ENCODE peak calls at places on chromosomes 11 and 22, in eight cellular contexts. One of them, this sample, is unnamed.

GRCh38 chr11:113838005-113838404 is 37.4 kb downstream of the USP28 start:
- ATAC-seq in heart left ventricle: no peak
- ATAC-seq in A549: no peak
- ATAC-seq in T-cell: no peak
- ATAC-seq in stimulated activated memory B cell treated with anti-CD40 and anti-IgM and Interleukin-4, amounts not matched to agents 10 μg/mL and 1 μg/mL and 100 μg/mL, for 72 hours: no peak
- ATAC-seq in body of pancreas: no peak
- ATAC-seq in activated CD8-positive, alpha-beta memory T cell treated with anti-CD3 and anti-CD28 coated beads, Interleukin-2, amount 10 ng/mL, durations not matched to agents 7 days and 5 days: no peak
- ATAC-seq in T-helper 17 cell: no peak
- ATAC-seq in this sample: no peak

GRCh38 chr11:15737326-15737725 is 619.0 kb downstream of the SOX6 start:
- ATAC-seq in heart left ventricle: no peak
- ATAC-seq in A549: no peak
- ATAC-seq in T-cell: no peak
- ATAC-seq in stimulated activated memory B cell treated with anti-CD40 and anti-IgM and Interleukin-4, amounts not matched to agents 10 μg/mL and 1 μg/mL and 100 μg/mL, for 72 hours: no peak
- ATAC-seq in body of pancreas: no peak
- ATAC-seq in activated CD8-positive, alpha-beta memory T cell treated with anti-CD3 and anti-CD28 coated beads, Interleukin-2, amount 10 ng/mL, durations not matched to agents 7 days and 5 days: no peak
- ATAC-seq in T-helper 17 cell: no peak
- ATAC-seq in this sample: no peak

GRCh38 chr22:44336962-44337657 is 24.4 kb upstream of the SHISAL1 start:
- ATAC-seq in heart left ventricle: no peak
- ATAC-seq in A549: peak
- ATAC-seq in T-cell: no peak
- ATAC-seq in stimulated activated memory B cell treated with anti-CD40 and anti-IgM and Interleukin-4, amounts not matched to agents 10 μg/mL and 1 μg/mL and 100 μg/mL, for 72 hours: no peak
- ATAC-seq in body of pancreas: no peak
- ATAC-seq in activated CD8-positive, alpha-beta memory T cell treated with anti-CD3 and anti-CD28 coated beads, Interleukin-2, amount 10 ng/mL, durations not matched to agents 7 days and 5 days: no peak
- ATAC-seq in T-helper 17 cell: no peak
- ATAC-seq in this sample: no peak

GRCh38 chr22:27554106-27554814 is 247.3 kb downstream of the MN1 start:
- ATAC-seq in heart left ventricle: peak
- ATAC-seq in A549: no peak
- ATAC-seq in T-cell: no peak
- ATAC-seq in stimulated activated memory B cell treated with anti-CD40 and anti-IgM and Interleukin-4, amounts not matched to agents 10 μg/mL and 1 μg/mL and 100 μg/mL, for 72 hours: no peak
- ATAC-seq in body of pancreas: no peak
- ATAC-seq in activated CD8-positive, alpha-beta memory T cell treated with anti-CD3 and anti-CD28 coated beads, Interleukin-2, amount 10 ng/mL, durations not matched to agents 7 days and 5 days: no peak
- ATAC-seq in T-helper 17 cell: no peak
- ATAC-seq in this sample: peak

GRCh38 chr11:111906680-111907079 is 4.9 kb downstream of the CRYAB start:
- ATAC-seq in heart left ventricle: peak
- ATAC-seq in A549: no peak
- ATAC-seq in T-cell: no peak
- ATAC-seq in stimulated activated memory B cell treated with anti-CD40 and anti-IgM and Interleukin-4, amounts not matched to agents 10 μg/mL and 1 μg/mL and 100 μg/mL, for 72 hours: no peak
- ATAC-seq in body of pancreas: no peak
- ATAC-seq in activated CD8-positive, alpha-beta memory T cell treated with anti-CD3 and anti-CD28 coated beads, Interleukin-2, amount 10 ng/mL, durations not matched to agents 7 days and 5 days: no peak
- ATAC-seq in T-helper 17 cell: no peak
- ATAC-seq in this sample: no peak

GRCh38 chr11:134562941-134563471 is 151.0 kb upstream of the B3GAT1 start:
- ATAC-seq in heart left ventricle: no peak
- ATAC-seq in A549: no peak
- ATAC-seq in T-cell: no peak
- ATAC-seq in stimulated activated memory B cell treated with anti-CD40 and anti-IgM and Interleukin-4, amounts not matched to agents 10 μg/mL and 1 μg/mL and 100 μg/mL, for 72 hours: no peak
- ATAC-seq in body of pancreas: no peak
- ATAC-seq in activated CD8-positive, alpha-beta memory T cell treated with anti-CD3 and anti-CD28 coated beads, Interleukin-2, amount 10 ng/mL, durations not matched to agents 7 days and 5 days: no peak
- ATAC-seq in T-helper 17 cell: no peak
- ATAC-seq in this sample: no peak

GRCh38 chr11:30710216-30710615 is 124.1 kb upstream of the MPPED2 start:
- ATAC-seq in heart left ventricle: no peak
- ATAC-seq in A549: no peak
- ATAC-seq in T-cell: no peak
- ATAC-seq in stimulated activated memory B cell treated with anti-CD40 and anti-IgM and Interleukin-4, amounts not matched to agents 10 μg/mL and 1 μg/mL and 100 μg/mL, for 72 hours: no peak
- ATAC-seq in body of pancreas: no peak
- ATAC-seq in activated CD8-positive, alpha-beta memory T cell treated with anti-CD3 and anti-CD28 coated beads, Interleukin-2, amount 10 ng/mL, durations not matched to agents 7 days and 5 days: no peak
- ATAC-seq in T-helper 17 cell: no peak
- ATAC-seq in this sample: no peak

GRCh38 chr11:13091804-13092203 is 82.7 kb downstream of the RASSF10 start:
- ATAC-seq in heart left ventricle: no peak
- ATAC-seq in A549: no peak
- ATAC-seq in T-cell: no peak
- ATAC-seq in stimulated activated memory B cell treated with anti-CD40 and anti-IgM and Interleukin-4, amounts not matched to agents 10 μg/mL and 1 μg/mL and 100 μg/mL, for 72 hours: no peak
- ATAC-seq in body of pancreas: no peak
- ATAC-seq in activated CD8-positive, alpha-beta memory T cell treated with anti-CD3 and anti-CD28 coated beads, Interleukin-2, amount 10 ng/mL, durations not matched to agents 7 days and 5 days: no peak
- ATAC-seq in T-helper 17 cell: no peak
- ATAC-seq in this sample: no peak

GRCh38 chr11:103800406-103801114 is 235.9 kb upstream of the DDI1 start:
- ATAC-seq in heart left ventricle: peak
- ATAC-seq in A549: no peak
- ATAC-seq in T-cell: no peak
- ATAC-seq in stimulated activated memory B cell treated with anti-CD40 and anti-IgM and Interleukin-4, amounts not matched to agents 10 μg/mL and 1 μg/mL and 100 μg/mL, for 72 hours: no peak
- ATAC-seq in body of pancreas: no peak
- ATAC-seq in activated CD8-positive, alpha-beta memory T cell treated with anti-CD3 and anti-CD28 coated beads, Interleukin-2, amount 10 ng/mL, durations not matched to agents 7 days and 5 days: no peak
- ATAC-seq in T-helper 17 cell: no peak
- ATAC-seq in this sample: no peak

GRCh38 chr11:65362320-65362931 is 7.9 kb downstream of the TIGD3 start:
- ATAC-seq in heart left ventricle: no peak
- ATAC-seq in A549: no peak
- ATAC-seq in T-cell: no peak
- ATAC-seq in stimulated activated memory B cell treated with anti-CD40 and anti-IgM and Interleukin-4, amounts not matched to agents 10 μg/mL and 1 μg/mL and 100 μg/mL, for 72 hours: peak
- ATAC-seq in body of pancreas: no peak
- ATAC-seq in activated CD8-positive, alpha-beta memory T cell treated with anti-CD3 and anti-CD28 coated beads, Interleukin-2, amount 10 ng/mL, durations not matched to agents 7 days and 5 days: peak
- ATAC-seq in T-helper 17 cell: peak
- ATAC-seq in this sample: no peak

GRCh38 chr11:57316017-57316416 is 8.7 kb downstream of the TNKS1BP1 start:
- ATAC-seq in heart left ventricle: no peak
- ATAC-seq in A549: no peak
- ATAC-seq in T-cell: no peak
- ATAC-seq in stimulated activated memory B cell treated with anti-CD40 and anti-IgM and Interleukin-4, amounts not matched to agents 10 μg/mL and 1 μg/mL and 100 μg/mL, for 72 hours: no peak
- ATAC-seq in body of pancreas: no peak
- ATAC-seq in activated CD8-positive, alpha-beta memory T cell treated with anti-CD3 and anti-CD28 coated beads, Interleukin-2, amount 10 ng/mL, durations not matched to agents 7 days and 5 days: no peak
- ATAC-seq in T-helper 17 cell: no peak
- ATAC-seq in this sample: no peak

GRCh38 chr11:70176940-70177689 is 26.0 kb upstream of the FADD start:
- ATAC-seq in heart left ventricle: no peak
- ATAC-seq in A549: peak
- ATAC-seq in T-cell: peak
- ATAC-seq in stimulated activated memory B cell treated with anti-CD40 and anti-IgM and Interleukin-4, amounts not matched to agents 10 μg/mL and 1 μg/mL and 100 μg/mL, for 72 hours: no peak
- ATAC-seq in body of pancreas: no peak
- ATAC-seq in activated CD8-positive, alpha-beta memory T cell treated with anti-CD3 and anti-CD28 coated beads, Interleukin-2, amount 10 ng/mL, durations not matched to agents 7 days and 5 days: peak
- ATAC-seq in T-helper 17 cell: peak
- ATAC-seq in this sample: no peak

GRCh38 chr22:23086263-23086662 is 15.9 kb downstream of the GNAZ start:
- ATAC-seq in heart left ventricle: no peak
- ATAC-seq in A549: no peak
- ATAC-seq in T-cell: no peak
- ATAC-seq in stimulated activated memory B cell treated with anti-CD40 and anti-IgM and Interleukin-4, amounts not matched to agents 10 μg/mL and 1 μg/mL and 100 μg/mL, for 72 hours: no peak
- ATAC-seq in body of pancreas: no peak
- ATAC-seq in activated CD8-positive, alpha-beta memory T cell treated with anti-CD3 and anti-CD28 coated beads, Interleukin-2, amount 10 ng/mL, durations not matched to agents 7 days and 5 days: no peak
- ATAC-seq in T-helper 17 cell: no peak
- ATAC-seq in this sample: no peak

GRCh38 chr11:61049854-61050253 is 52.4 kb upstream of the CD5 start:
- ATAC-seq in heart left ventricle: peak
- ATAC-seq in A549: no peak
- ATAC-seq in T-cell: no peak
- ATAC-seq in stimulated activated memory B cell treated with anti-CD40 and anti-IgM and Interleukin-4, amounts not matched to agents 10 μg/mL and 1 μg/mL and 100 μg/mL, for 72 hours: no peak
- ATAC-seq in body of pancreas: no peak
- ATAC-seq in activated CD8-positive, alpha-beta memory T cell treated with anti-CD3 and anti-CD28 coated beads, Interleukin-2, amount 10 ng/mL, durations not matched to agents 7 days and 5 days: no peak
- ATAC-seq in T-helper 17 cell: no peak
- ATAC-seq in this sample: no peak

GRCh38 chr22:20247010-20247505 is 21.1 kb downstream of the RTN4R start:
- ATAC-seq in heart left ventricle: peak
- ATAC-seq in A549: no peak
- ATAC-seq in T-cell: no peak
- ATAC-seq in stimulated activated memory B cell treated with anti-CD40 and anti-IgM and Interleukin-4, amounts not matched to agents 10 μg/mL and 1 μg/mL and 100 μg/mL, for 72 hours: peak
- ATAC-seq in body of pancreas: peak
- ATAC-seq in activated CD8-positive, alpha-beta memory T cell treated with anti-CD3 and anti-CD28 coated beads, Interleukin-2, amount 10 ng/mL, durations not matched to agents 7 days and 5 days: no peak
- ATAC-seq in T-helper 17 cell: no peak
- ATAC-seq in this sample: no peak

GRCh38 chr22:23404689-23405365 is 175.3 kb downstream of the IGLL1 start:
- ATAC-seq in heart left ventricle: peak
- ATAC-seq in A549: no peak
- ATAC-seq in T-cell: no peak
- ATAC-seq in stimulated activated memory B cell treated with anti-CD40 and anti-IgM and Interleukin-4, amounts not matched to agents 10 μg/mL and 1 μg/mL and 100 μg/mL, for 72 hours: no peak
- ATAC-seq in body of pancreas: no peak
- ATAC-seq in activated CD8-positive, alpha-beta memory T cell treated with anti-CD3 and anti-CD28 coated beads, Interleukin-2, amount 10 ng/mL, durations not matched to agents 7 days and 5 days: peak
- ATAC-seq in T-helper 17 cell: no peak
- ATAC-seq in this sample: no peak

GRCh38 chr11:110497204-110497987 is 67.6 kb downstream of the FDX1 start:
- ATAC-seq in heart left ventricle: peak
- ATAC-seq in A549: no peak
- ATAC-seq in T-cell: no peak
- ATAC-seq in stimulated activated memory B cell treated with anti-CD40 and anti-IgM and Interleukin-4, amounts not matched to agents 10 μg/mL and 1 μg/mL and 100 μg/mL, for 72 hours: no peak
- ATAC-seq in body of pancreas: peak
- ATAC-seq in activated CD8-positive, alpha-beta memory T cell treated with anti-CD3 and anti-CD28 coated beads, Interleukin-2, amount 10 ng/mL, durations not matched to agents 7 days and 5 days: no peak
- ATAC-seq in T-helper 17 cell: no peak
- ATAC-seq in this sample: peak

GRCh38 chr11:60241786-60242185 is 1.2 kb downstream of the MS4A4E start:
- ATAC-seq in heart left ventricle: peak
- ATAC-seq in A549: no peak
- ATAC-seq in T-cell: no peak
- ATAC-seq in stimulated activated memory B cell treated with anti-CD40 and anti-IgM and Interleukin-4, amounts not matched to agents 10 μg/mL and 1 μg/mL and 100 μg/mL, for 72 hours: no peak
- ATAC-seq in body of pancreas: no peak
- ATAC-seq in activated CD8-positive, alpha-beta memory T cell treated with anti-CD3 and anti-CD28 coated beads, Interleukin-2, amount 10 ng/mL, durations not matched to agents 7 days and 5 days: no peak
- ATAC-seq in T-helper 17 cell: no peak
- ATAC-seq in this sample: no peak

GRCh38 chr11:23123766-23124165 is 263.5 kb upstream of the CCDC179 start:
- ATAC-seq in heart left ventricle: no peak
- ATAC-seq in A549: no peak
- ATAC-seq in T-cell: no peak
- ATAC-seq in stimulated activated memory B cell treated with anti-CD40 and anti-IgM and Interleukin-4, amounts not matched to agents 10 μg/mL and 1 μg/mL and 100 μg/mL, for 72 hours: no peak
- ATAC-seq in body of pancreas: no peak
- ATAC-seq in activated CD8-positive, alpha-beta memory T cell treated with anti-CD3 and anti-CD28 coated beads, Interleukin-2, amount 10 ng/mL, durations not matched to agents 7 days and 5 days: no peak
- ATAC-seq in T-helper 17 cell: no peak
- ATAC-seq in this sample: no peak

GRCh38 chr11:69558519-69558941 is 77.1 kb downstream of the LINC01488 start:
- ATAC-seq in heart left ventricle: no peak
- ATAC-seq in A549: no peak
- ATAC-seq in T-cell: peak
- ATAC-seq in stimulated activated memory B cell treated with anti-CD40 and anti-IgM and Interleukin-4, amounts not matched to agents 10 μg/mL and 1 μg/mL and 100 μg/mL, for 72 hours: no peak
- ATAC-seq in body of pancreas: no peak
- ATAC-seq in activated CD8-positive, alpha-beta memory T cell treated with anti-CD3 and anti-CD28 coated beads, Interleukin-2, amount 10 ng/mL, durations not matched to agents 7 days and 5 days: no peak
- ATAC-seq in T-helper 17 cell: peak
- ATAC-seq in this sample: no peak

GRCh38 chr11:13318498-13319295 is 41.1 kb downstream of the BMAL1 start:
- ATAC-seq in heart left ventricle: no peak
- ATAC-seq in A549: no peak
- ATAC-seq in T-cell: no peak
- ATAC-seq in stimulated activated memory B cell treated with anti-CD40 and anti-IgM and Interleukin-4, amounts not matched to agents 10 μg/mL and 1 μg/mL and 100 μg/mL, for 72 hours: peak
- ATAC-seq in body of pancreas: peak
- ATAC-seq in activated CD8-positive, alpha-beta memory T cell treated with anti-CD3 and anti-CD28 coated beads, Interleukin-2, amount 10 ng/mL, durations not matched to agents 7 days and 5 days: peak
- ATAC-seq in T-helper 17 cell: peak
- ATAC-seq in this sample: no peak

GRCh38 chr11:78312712-78313111 is 104.9 kb downstream of the GAB2 start:
- ATAC-seq in heart left ventricle: no peak
- ATAC-seq in A549: no peak
- ATAC-seq in T-cell: no peak
- ATAC-seq in stimulated activated memory B cell treated with anti-CD40 and anti-IgM and Interleukin-4, amounts not matched to agents 10 μg/mL and 1 μg/mL and 100 μg/mL, for 72 hours: peak
- ATAC-seq in body of pancreas: no peak
- ATAC-seq in activated CD8-positive, alpha-beta memory T cell treated with anti-CD3 and anti-CD28 coated beads, Interleukin-2, amount 10 ng/mL, durations not matched to agents 7 days and 5 days: no peak
- ATAC-seq in T-helper 17 cell: no peak
- ATAC-seq in this sample: no peak

GRCh38 chr11:122672892-122673291 is 17.4 kb downstream of the UBASH3B start:
- ATAC-seq in heart left ventricle: peak
- ATAC-seq in A549: no peak
- ATAC-seq in T-cell: no peak
- ATAC-seq in stimulated activated memory B cell treated with anti-CD40 and anti-IgM and Interleukin-4, amounts not matched to agents 10 μg/mL and 1 μg/mL and 100 μg/mL, for 72 hours: no peak
- ATAC-seq in body of pancreas: no peak
- ATAC-seq in activated CD8-positive, alpha-beta memory T cell treated with anti-CD3 and anti-CD28 coated beads, Interleukin-2, amount 10 ng/mL, durations not matched to agents 7 days and 5 days: no peak
- ATAC-seq in T-helper 17 cell: no peak
- ATAC-seq in this sample: peak

GRCh38 chr11:73141031-73141308 is 1.1 kb downstream of the FCHSD2 start:
- ATAC-seq in heart left ventricle: peak
- ATAC-seq in A549: peak
- ATAC-seq in T-cell: no peak
- ATAC-seq in stimulated activated memory B cell treated with anti-CD40 and anti-IgM and Interleukin-4, amounts not matched to agents 10 μg/mL and 1 μg/mL and 100 μg/mL, for 72 hours: no peak
- ATAC-seq in body of pancreas: no peak
- ATAC-seq in activated CD8-positive, alpha-beta memory T cell treated with anti-CD3 and anti-CD28 coated beads, Interleukin-2, amount 10 ng/mL, durations not matched to agents 7 days and 5 days: no peak
- ATAC-seq in T-helper 17 cell: no peak
- ATAC-seq in this sample: no peak

GRCh38 chr11:74849525-74850391 is 99.1 kb downstream of the XRRA1 start:
- ATAC-seq in heart left ventricle: peak
- ATAC-seq in A549: peak
- ATAC-seq in T-cell: no peak
- ATAC-seq in stimulated activated memory B cell treated with anti-CD40 and anti-IgM and Interleukin-4, amounts not matched to agents 10 μg/mL and 1 μg/mL and 100 μg/mL, for 72 hours: peak
- ATAC-seq in body of pancreas: no peak
- ATAC-seq in activated CD8-positive, alpha-beta memory T cell treated with anti-CD3 and anti-CD28 coated beads, Interleukin-2, amount 10 ng/mL, durations not matched to agents 7 days and 5 days: no peak
- ATAC-seq in T-helper 17 cell: no peak
- ATAC-seq in this sample: no peak

GRCh38 chr22:30422481-30423295 is 2.9 kb upstream of the MTFP1 start:
- ATAC-seq in heart left ventricle: peak
- ATAC-seq in A549: peak
- ATAC-seq in T-cell: no peak
- ATAC-seq in stimulated activated memory B cell treated with anti-CD40 and anti-IgM and Interleukin-4, amounts not matched to agents 10 μg/mL and 1 μg/mL and 100 μg/mL, for 72 hours: no peak
- ATAC-seq in body of pancreas: peak
- ATAC-seq in activated CD8-positive, alpha-beta memory T cell treated with anti-CD3 and anti-CD28 coated beads, Interleukin-2, amount 10 ng/mL, durations not matched to agents 7 days and 5 days: no peak
- ATAC-seq in T-helper 17 cell: no peak
- ATAC-seq in this sample: peak

GRCh38 chr22:47918936-47919505 is 1156.6 kb downstream of the TBC1D22A start:
- ATAC-seq in heart left ventricle: no peak
- ATAC-seq in A549: no peak
- ATAC-seq in T-cell: no peak
- ATAC-seq in stimulated activated memory B cell treated with anti-CD40 and anti-IgM and Interleukin-4, amounts not matched to agents 10 μg/mL and 1 μg/mL and 100 μg/mL, for 72 hours: no peak
- ATAC-seq in body of pancreas: no peak
- ATAC-seq in activated CD8-positive, alpha-beta memory T cell treated with anti-CD3 and anti-CD28 coated beads, Interleukin-2, amount 10 ng/mL, durations not matched to agents 7 days and 5 days: no peak
- ATAC-seq in T-helper 17 cell: no peak
- ATAC-seq in this sample: no peak

GRCh38 chr11:69213315-69213714 is 57.6 kb downstream of the SMIM38 start:
- ATAC-seq in heart left ventricle: no peak
- ATAC-seq in A549: no peak
- ATAC-seq in T-cell: no peak
- ATAC-seq in stimulated activated memory B cell treated with anti-CD40 and anti-IgM and Interleukin-4, amounts not matched to agents 10 μg/mL and 1 μg/mL and 100 μg/mL, for 72 hours: peak
- ATAC-seq in body of pancreas: no peak
- ATAC-seq in activated CD8-positive, alpha-beta memory T cell treated with anti-CD3 and anti-CD28 coated beads, Interleukin-2, amount 10 ng/mL, durations not matched to agents 7 days and 5 days: no peak
- ATAC-seq in T-helper 17 cell: peak
- ATAC-seq in this sample: no peak

GRCh38 chr11:29260939-29261705 is 755.7 kb downstream of the KCNA4 start:
- ATAC-seq in heart left ventricle: no peak
- ATAC-seq in A549: peak
- ATAC-seq in T-cell: no peak
- ATAC-seq in stimulated activated memory B cell treated with anti-CD40 and anti-IgM and Interleukin-4, amounts not matched to agents 10 μg/mL and 1 μg/mL and 100 μg/mL, for 72 hours: no peak
- ATAC-seq in body of pancreas: no peak
- ATAC-seq in activated CD8-positive, alpha-beta memory T cell treated with anti-CD3 and anti-CD28 coated beads, Interleukin-2, amount 10 ng/mL, durations not matched to agents 7 days and 5 days: no peak
- ATAC-seq in T-helper 17 cell: no peak
- ATAC-seq in this sample: no peak

GRCh38 chr11:33040127-33040861 is 922 bp downstream of the TCP11L1 start:
- ATAC-seq in heart left ventricle: peak
- ATAC-seq in A549: peak
- ATAC-seq in T-cell: no peak
- ATAC-seq in stimulated activated memory B cell treated with anti-CD40 and anti-IgM and Interleukin-4, amounts not matched to agents 10 μg/mL and 1 μg/mL and 100 μg/mL, for 72 hours: peak
- ATAC-seq in body of pancreas: peak
- ATAC-seq in activated CD8-positive, alpha-beta memory T cell treated with anti-CD3 and anti-CD28 coated beads, Interleukin-2, amount 10 ng/mL, durations not matched to agents 7 days and 5 days: peak
- ATAC-seq in T-helper 17 cell: peak
- ATAC-seq in this sample: peak

GRCh38 chr11:27293500-27294417 is 69.3 kb downstream of the CCDC34 start:
- ATAC-seq in heart left ventricle: no peak
- ATAC-seq in A549: no peak
- ATAC-seq in T-cell: no peak
- ATAC-seq in stimulated activated memory B cell treated with anti-CD40 and anti-IgM and Interleukin-4, amounts not matched to agents 10 μg/mL and 1 μg/mL and 100 μg/mL, for 72 hours: no peak
- ATAC-seq in body of pancreas: no peak
- ATAC-seq in activated CD8-positive, alpha-beta memory T cell treated with anti-CD3 and anti-CD28 coated beads, Interleukin-2, amount 10 ng/mL, durations not matched to agents 7 days and 5 days: no peak
- ATAC-seq in T-helper 17 cell: no peak
- ATAC-seq in this sample: no peak

GRCh38 chr11:82703226-82703625 is 30.4 kb downstream of the FAM181B start:
- ATAC-seq in heart left ventricle: no peak
- ATAC-seq in A549: no peak
- ATAC-seq in T-cell: no peak
- ATAC-seq in stimulated activated memory B cell treated with anti-CD40 and anti-IgM and Interleukin-4, amounts not matched to agents 10 μg/mL and 1 μg/mL and 100 μg/mL, for 72 hours: no peak
- ATAC-seq in body of pancreas: no peak
- ATAC-seq in activated CD8-positive, alpha-beta memory T cell treated with anti-CD3 and anti-CD28 coated beads, Interleukin-2, amount 10 ng/mL, durations not matched to agents 7 days and 5 days: no peak
- ATAC-seq in T-helper 17 cell: no peak
- ATAC-seq in this sample: no peak

GRCh38 chr11:16086229-16086628 is 270.1 kb downstream of the SOX6 start:
- ATAC-seq in heart left ventricle: no peak
- ATAC-seq in A549: no peak
- ATAC-seq in T-cell: no peak
- ATAC-seq in stimulated activated memory B cell treated with anti-CD40 and anti-IgM and Interleukin-4, amounts not matched to agents 10 μg/mL and 1 μg/mL and 100 μg/mL, for 72 hours: no peak
- ATAC-seq in body of pancreas: no peak
- ATAC-seq in activated CD8-positive, alpha-beta memory T cell treated with anti-CD3 and anti-CD28 coated beads, Interleukin-2, amount 10 ng/mL, durations not matched to agents 7 days and 5 days: no peak
- ATAC-seq in T-helper 17 cell: no peak
- ATAC-seq in this sample: no peak

GRCh38 chr11:34311126-34311525 is 46.7 kb downstream of the ABTB2 start:
- ATAC-seq in heart left ventricle: peak
- ATAC-seq in A549: no peak
- ATAC-seq in T-cell: no peak
- ATAC-seq in stimulated activated memory B cell treated with anti-CD40 and anti-IgM and Interleukin-4, amounts not matched to agents 10 μg/mL and 1 μg/mL and 100 μg/mL, for 72 hours: no peak
- ATAC-seq in body of pancreas: no peak
- ATAC-seq in activated CD8-positive, alpha-beta memory T cell treated with anti-CD3 and anti-CD28 coated beads, Interleukin-2, amount 10 ng/mL, durations not matched to agents 7 days and 5 days: no peak
- ATAC-seq in T-helper 17 cell: no peak
- ATAC-seq in this sample: peak

This sample was measured in gastroesophageal sphincter.